ENCODE peak calls at places on chromosome 12, in four cellular contexts. A, S, O and T are unnamed samples.

GRCh38 chr12:42141981-42142606 is 2.6 kb downstream of the GXYLT1 start:
- DNase-seq in A (peak; percentile 19), S (no peak), O (no peak), T (no peak)

GRCh38 chr12:70317781-70318180 is 48.3 kb upstream of the KCNMB4 start:
- DNase-seq in A (no peak), S (no peak), O (peak; percentile 77), T (no peak)

GRCh38 chr12:49364989-49365388 is 2.3 kb upstream of the SPATS2 start:
- DNase-seq in A (no peak), S (no peak), O (no peak), T (no peak)

GRCh38 chr12:42810006-42810405 is 220.5 kb upstream of the PRICKLE1 start:
- DNase-seq in A (no peak), S (no peak), O (no peak), T (no peak)

GRCh38 chr12:90449611-90450010 is 505.4 kb downstream of the CCER1 start:
- DNase-seq in A (no peak), S (no peak), O (no peak), T (no peak)

GRCh38 chr12:123763093-123763492 is 992 bp downstream of the DNAH10 start:
- DNase-seq in A (no peak), S (no peak), O (no peak), T (no peak)

GRCh38 chr12:3119745-3120660 is 42.8 kb downstream of the TSPAN9 start:
- DNase-seq in A (no peak), S (no peak), O (no peak), T (no peak)

GRCh38 chr12:43832506-43833168 is 3.2 kb upstream of the TMEM117 start:
- DNase-seq in A (no peak), S (no peak), O (no peak), T (no peak)

GRCh38 chr12:91316825-91317224 is 134.2 kb upstream of the DCN start:
- DNase-seq in A (no peak), S (no peak), O (no peak), T (no peak)

GRCh38 chr12:7439579-7440505 is 4.1 kb downstream of the CD163L1 start:
- DNase-seq in A (peak; percentile 76), S (no peak), O (no peak), T (peak; percentile 32)

GRCh38 chr12:1629338-1630080 is 478 bp downstream of the WNT5B start:
- DNase-seq in A (no peak), S (peak; percentile 32), O (no peak), T (no peak)

GRCh38 chr12:113169697-113170096 is 15.6 kb downstream of the DDX54 start:
- DNase-seq in A (no peak), S (no peak), O (no peak), T (no peak)

GRCh38 chr12:75389706-75390105 is 1.2 kb upstream of the GLIPR1L2 start:
- DNase-seq in A (no peak), S (no peak), O (no peak), T (no peak)

GRCh38 chr12:100106861-100107260 is 35.8 kb downstream of the BLTP3B start:
- DNase-seq in A (no peak), S (no peak), O (no peak), T (no peak)

GRCh38 chr12:130621696-130622298 is 94.3 kb downstream of the RIMBP2 start:
- DNase-seq in A (no peak), S (no peak), O (no peak), T (no peak)

GRCh38 chr12:6090786-6091185 is 33.7 kb downstream of the VWF start:
- DNase-seq in A (no peak), S (peak; percentile 26), O (no peak), T (no peak)

GRCh38 chr12:106840217-106840616 is 65.7 kb downstream of the RIC8B start:
- DNase-seq in A (peak; percentile 80), S (peak; percentile 65), O (no peak), T (peak; percentile 41)

GRCh38 chr12:103495783-103496456 is at the start of gene C12orf42:
- DNase-seq in A (peak; percentile 16), S (no peak), O (peak; percentile 63), T (peak; percentile 29)

GRCh38 chr12:18955594-18955993 is 173.9 kb upstream of the PLEKHA5 start:
- DNase-seq in A (no peak), S (no peak), O (no peak), T (no peak)

GRCh38 chr12:15044461-15044860 is 71.6 kb downstream of the PDE6H start:
- DNase-seq in A (no peak), S (no peak), O (no peak), T (no peak)

GRCh38 chr12:11839093-11839641 is 189.7 kb downstream of the ETV6 start:
- DNase-seq in A (peak; percentile 6), S (no peak), O (no peak), T (no peak)

GRCh38 chr12:13208533-13209278 is 12.2 kb downstream of the EMP1 start:
- DNase-seq in A (no peak), S (no peak), O (no peak), T (no peak)

GRCh38 chr12:93938921-93939320 is 209.5 kb upstream of the PLXNC1 start:
- DNase-seq in A (no peak), S (no peak), O (no peak), T (no peak)

GRCh38 chr12:72264548-72265175 is 7.5 kb upstream of the TRHDE start:
- DNase-seq in A (peak; percentile 16), S (peak; percentile 19), O (no peak), T (peak; percentile 15)

GRCh38 chr12:104669851-104670337 is 213.1 kb downstream of the CHST11 start:
- DNase-seq in A (no peak), S (no peak), O (peak; percentile 53), T (no peak)

GRCh38 chr12:442235-442884 is 17.4 kb upstream of the B4GALNT3 start:
- DNase-seq in A (peak; percentile 39), S (peak; percentile 36), O (no peak), T (peak; percentile 74)

GRCh38 chr12:6960291-6961277 is 9.4 kb downstream of the PTPN6 start:
- DNase-seq in A (no peak), S (no peak), O (no peak), T (no peak)

GRCh38 chr12:26853303-26854027 is 20.5 kb upstream of the ITPR2 start:
- DNase-seq in A (peak; percentile 61), S (peak; percentile 58), O (no peak), T (peak; percentile 68)

GRCh38 chr12:130977759-130978127 is 24.0 kb downstream of the ADGRD1 start:
- DNase-seq in A (no peak), S (no peak), O (no peak), T (no peak)

GRCh38 chr12:94743174-94743573 is 92.8 kb upstream of the TMCC3 start:
- DNase-seq in A (no peak), S (no peak), O (no peak), T (no peak)

GRCh38 chr12:5335059-5335458 is 96.8 kb upstream of the NTF3 start:
- DNase-seq in A (no peak), S (no peak), O (no peak), T (no peak)

GRCh38 chr12:16520328-16520727 is 85.6 kb downstream of the LMO3 start:
- DNase-seq in A (no peak), S (no peak), O (no peak), T (no peak)

GRCh38 chr12:16526693-16527092 is 79.3 kb downstream of the LMO3 start:
- DNase-seq in A (no peak), S (no peak), O (no peak), T (no peak)

GRCh38 chr12:16523570-16524331 is 82.2 kb downstream of the LMO3 start:
- DNase-seq in A (no peak), S (no peak), O (no peak), T (no peak)

GRCh38 chr12:16530268-16530865 is 75.6 kb downstream of the LMO3 start:
- DNase-seq in A (no peak), S (no peak), O (no peak), T (no peak)

GRCh38 chr12:16524378-16524777 is 81.6 kb downstream of the LMO3 start:
- DNase-seq in A (no peak), S (no peak), O (no peak), T (no peak)
- TF ChIP-seq BHLHE40 in A (no peak), S (no peak), O (no peak), T (no peak)

GRCh38 chr12:132162508-132163031 is 18.3 kb downstream of the NOC4L start:
- DNase-seq in A (no peak), S (no peak), O (no peak), T (no peak)
- TF ChIP-seq SP1 in A (no peak), S (no peak), O (no peak), T (no peak)

DNA sequence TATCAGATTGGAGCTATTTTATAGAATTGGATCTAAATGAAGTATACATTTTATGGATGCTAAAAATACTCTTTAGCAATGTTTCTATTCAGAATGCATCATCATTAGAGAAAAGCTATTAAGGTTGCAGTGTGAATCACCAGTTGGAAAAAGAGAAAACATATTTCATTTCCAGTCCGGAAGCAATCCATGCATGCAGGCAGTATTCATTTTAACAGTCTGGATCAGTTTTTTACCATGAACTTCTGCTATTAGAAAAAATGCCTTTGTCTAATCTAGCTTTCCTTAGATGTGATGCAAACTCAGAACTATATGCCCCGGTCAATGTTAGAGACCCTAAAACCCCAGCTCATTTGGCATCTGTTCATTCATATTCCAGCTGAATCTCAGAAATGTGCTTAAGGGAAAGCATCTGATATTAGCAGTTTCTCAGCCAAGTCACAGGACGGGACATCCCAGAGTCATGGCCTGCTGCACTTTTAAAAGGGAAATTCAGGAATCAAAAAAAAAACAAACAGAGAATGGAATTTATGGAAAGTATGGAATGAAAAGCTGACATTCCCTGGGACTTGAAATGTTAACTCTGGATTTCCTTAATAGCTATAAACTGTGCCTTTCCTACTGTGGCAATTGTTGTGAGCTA is 8.5 kb downstream of the IRAK3 start:
- DNase-seq in A (no peak), S (no peak), O (no peak), T (no peak)
- TF ChIP-seq BHLHE40 in A (no peak), S (no peak), O (no peak), T (no peak)

GRCh38 chr12:120278137-120279069 is 12.9 kb upstream of the PXN start:
- DNase-seq in A (no peak), S (no peak), O (no peak), T (no peak)

GRCh38 chr12:120287491-120287890 is 4.2 kb downstream of the RNU4-2 start:
- DNase-seq in A (no peak), S (no peak), O (no peak), T (no peak)

GRCh38 chr12:120286768-120287490 is 4.8 kb downstream of the RNU4-2 start:
- DNase-seq in A (no peak), S (no peak), O (no peak), T (no peak)

GRCh38 chr12:120282229-120282628 is 9.5 kb downstream of the RNU4-2 start:
- DNase-seq in A (no peak), S (no peak), O (no peak), T (no peak)

DNA sequence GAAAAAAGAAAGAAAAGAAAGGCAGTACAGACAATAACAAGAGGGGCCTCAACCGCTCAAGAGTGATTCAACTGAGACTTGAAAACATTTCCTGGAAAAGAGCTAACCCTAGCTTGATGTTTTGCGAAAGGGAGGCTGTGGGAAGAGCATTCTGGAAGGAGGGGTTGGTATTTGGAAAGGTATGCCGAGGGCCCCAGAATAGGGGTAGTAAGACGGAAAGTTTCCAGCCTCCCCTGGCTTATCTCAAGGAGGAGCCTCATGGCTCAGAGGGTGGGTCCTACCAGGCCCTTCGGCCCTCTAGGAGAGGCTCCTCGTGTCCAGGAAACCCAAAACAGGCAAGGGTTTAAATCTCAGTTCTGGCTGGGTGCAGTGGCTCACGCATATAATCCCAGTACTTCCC is 8.4 kb downstream of the RNU4-2 start:
- DNase-seq in A (no peak), S (no peak), O (no peak), T (no peak)
- TF ChIP-seq SP1 in A (no peak), S (no peak), O (no peak), T (no peak)

GRCh38 chr12:95975491-95975890 is 20.7 kb downstream of the HAL start:
- DNase-seq in A (no peak), S (no peak), O (no peak), T (no peak)
- TF ChIP-seq BHLHE40 in A (no peak), S (no peak), O (no peak), T (no peak)